ENCODE peak calls at places on chromosomes 12 and 14, in eight cellular contexts. One of them, this sample, is unnamed. For H3K27me3, the result is how much of the 10 kb centered on the place peaks cover.

GRCh38 chr14:92254786-92255185 is 68.2 kb upstream of the SLC24A4 start:
- DNase-seq in gastrocnemius medialis: no peak
- DNase-seq in CD8-positive, alpha-beta memory T cell: no peak
- DNase-seq in K562: no peak
- DNase-seq in mesendoderm: peak
- DNase-seq in IMR-90: peak
- DNase-seq in fibroblast of lung: peak
- DNase-seq in ovary: peak
- DNase-seq in this sample: peak

GRCh38 chr12:95146767-95147166 is 70.5 kb downstream of the FGD6 start:
- DNase-seq in CD8-positive, alpha-beta memory T cell: no peak
- DNase-seq in gastrocnemius medialis: no peak
- DNase-seq in IMR-90: no peak
- DNase-seq in mesendoderm: no peak
- DNase-seq in ovary: no peak
- DNase-seq in fibroblast of lung: no peak
- DNase-seq in K562: no peak
- DNase-seq in this sample: peak

GRCh38 chr14:101835166-101835557 is 73.7 kb downstream of the PPP2R5C start:
- DNase-seq in fibroblast of lung: no peak
- DNase-seq in K562: no peak
- DNase-seq in ovary: no peak
- DNase-seq in IMR-90: peak
- DNase-seq in gastrocnemius medialis: no peak
- DNase-seq in mesendoderm: no peak
- DNase-seq in CD8-positive, alpha-beta memory T cell: no peak
- DNase-seq in this sample: no peak

GRCh38 chr14:105249175-105250007 is 1.1 kb downstream of the BTBD6 start:
- DNase-seq in IMR-90: peak
- DNase-seq in CD8-positive, alpha-beta memory T cell: no peak
- DNase-seq in gastrocnemius medialis: no peak
- DNase-seq in ovary: peak
- DNase-seq in fibroblast of lung: peak
- DNase-seq in mesendoderm: peak
- DNase-seq in K562: no peak
- DNase-seq in this sample: peak

GRCh38 chr12:58608711-58609110 is 311.6 kb downstream of the LRIG3 start:
- DNase-seq in fibroblast of lung: peak
- DNase-seq in ovary: no peak
- DNase-seq in CD8-positive, alpha-beta memory T cell: no peak
- DNase-seq in gastrocnemius medialis: no peak
- DNase-seq in K562: no peak
- DNase-seq in mesendoderm: no peak
- DNase-seq in IMR-90: peak
- DNase-seq in this sample: no peak

GRCh38 chr14:63891148-63891964 is 38.6 kb downstream of the SYNE2 start:
- DNase-seq in ovary: peak
- DNase-seq in gastrocnemius medialis: no peak
- DNase-seq in IMR-90: no peak
- DNase-seq in CD8-positive, alpha-beta memory T cell: no peak
- DNase-seq in K562: no peak
- DNase-seq in fibroblast of lung: peak
- DNase-seq in mesendoderm: peak
- DNase-seq in this sample: no peak

GRCh38 chr12:5648692-5649338 is 216.9 kb downstream of the NTF3 start:
- DNase-seq in fibroblast of lung: peak
- DNase-seq in mesendoderm: peak
- DNase-seq in CD8-positive, alpha-beta memory T cell: no peak
- DNase-seq in IMR-90: peak
- DNase-seq in K562: peak
- DNase-seq in ovary: no peak
- DNase-seq in gastrocnemius medialis: no peak
- DNase-seq in this sample: peak

GRCh38 chr12:108627134-108627920 is 6.4 kb downstream of the SELPLG start:
- DNase-seq in K562: peak
- DNase-seq in fibroblast of lung: no peak
- DNase-seq in gastrocnemius medialis: no peak
- DNase-seq in IMR-90: no peak
- DNase-seq in CD8-positive, alpha-beta memory T cell: no peak
- DNase-seq in mesendoderm: no peak
- DNase-seq in ovary: no peak
- DNase-seq in this sample: no peak

GRCh38 chr14:99684356-99684952 is 356 bp downstream of the CYP46A1 start:
- DNase-seq in ovary: no peak
- DNase-seq in gastrocnemius medialis: no peak
- DNase-seq in mesendoderm: peak
- DNase-seq in IMR-90: peak
- DNase-seq in fibroblast of lung: no peak
- DNase-seq in K562: no peak
- DNase-seq in CD8-positive, alpha-beta memory T cell: no peak
- DNase-seq in this sample: no peak

GRCh38 chr12:92363295-92364146 is 217.9 kb upstream of the BTG1 start:
- DNase-seq in IMR-90: peak
- DNase-seq in ovary: peak
- DNase-seq in CD8-positive, alpha-beta memory T cell: peak
- DNase-seq in gastrocnemius medialis: peak
- DNase-seq in mesendoderm: peak
- DNase-seq in fibroblast of lung: peak
- DNase-seq in K562: peak
- DNase-seq in this sample: no peak

GRCh38 chr12:1929985-1930815 is 11.7 kb upstream of the CACNA2D4 start:
- DNase-seq in fibroblast of lung: no peak
- DNase-seq in gastrocnemius medialis: no peak
- DNase-seq in mesendoderm: no peak
- DNase-seq in CD8-positive, alpha-beta memory T cell: no peak
- DNase-seq in IMR-90: no peak
- DNase-seq in K562: no peak
- DNase-seq in ovary: no peak
- DNase-seq in this sample: no peak

GRCh38 chr12:2902287-2902880 is 11.7 kb downstream of the TULP3 start:
- DNase-seq in fibroblast of lung: peak
- DNase-seq in CD8-positive, alpha-beta memory T cell: no peak
- DNase-seq in mesendoderm: peak
- DNase-seq in gastrocnemius medialis: no peak
- DNase-seq in ovary: peak
- DNase-seq in IMR-90: peak
- DNase-seq in K562: peak
- DNase-seq in this sample: no peak

GRCh38 chr12:13173537-13173936 is 23.0 kb upstream of the EMP1 start:
- DNase-seq in IMR-90: peak
- DNase-seq in ovary: peak
- DNase-seq in mesendoderm: peak
- DNase-seq in CD8-positive, alpha-beta memory T cell: no peak
- DNase-seq in gastrocnemius medialis: peak
- DNase-seq in K562: no peak
- DNase-seq in fibroblast of lung: peak
- DNase-seq in this sample: no peak

GRCh38 chr12:53757095-53757770 is 5.5 kb upstream of the CISTR start:
- DNase-seq in gastrocnemius medialis: no peak
- DNase-seq in CD8-positive, alpha-beta memory T cell: peak
- DNase-seq in fibroblast of lung: peak
- DNase-seq in mesendoderm: peak
- DNase-seq in K562: peak
- DNase-seq in IMR-90: peak
- DNase-seq in ovary: peak
- DNase-seq in this sample: peak

GRCh38 chr12:53761306-53761705 is 9.5 kb upstream of the CISTR start:
- DNase-seq in mesendoderm: no peak
- DNase-seq in gastrocnemius medialis: no peak
- DNase-seq in IMR-90: no peak
- DNase-seq in CD8-positive, alpha-beta memory T cell: no peak
- DNase-seq in K562: no peak
- DNase-seq in ovary: no peak
- DNase-seq in fibroblast of lung: no peak
- DNase-seq in this sample: no peak

GRCh38 chr12:53756300-53757094 is 4.7 kb upstream of the CISTR start:
- DNase-seq in IMR-90: no peak
- DNase-seq in ovary: no peak
- DNase-seq in fibroblast of lung: no peak
- DNase-seq in mesendoderm: no peak
- DNase-seq in gastrocnemius medialis: no peak
- DNase-seq in K562: no peak
- DNase-seq in CD8-positive, alpha-beta memory T cell: no peak
- DNase-seq in this sample: peak

GRCh38 chr12:53758081-53758769 is 6.4 kb upstream of the CISTR start:
- DNase-seq in fibroblast of lung: no peak
- DNase-seq in IMR-90: no peak
- DNase-seq in CD8-positive, alpha-beta memory T cell: no peak
- DNase-seq in mesendoderm: no peak
- DNase-seq in gastrocnemius medialis: no peak
- DNase-seq in ovary: no peak
- DNase-seq in K562: no peak
- DNase-seq in this sample: no peak

GRCh38 chr12:53759261-53759660 is 7.5 kb upstream of the CISTR start:
- DNase-seq in CD8-positive, alpha-beta memory T cell: no peak
- DNase-seq in mesendoderm: no peak
- DNase-seq in ovary: no peak
- DNase-seq in fibroblast of lung: no peak
- DNase-seq in IMR-90: no peak
- DNase-seq in K562: no peak
- DNase-seq in gastrocnemius medialis: no peak
- DNase-seq in this sample: peak
- H3K27me3 ChIP-seq in CD8-positive, alpha-beta memory T cell: under half
- H3K27me3 ChIP-seq in mesendoderm: under half
- H3K27me3 ChIP-seq in ovary: under half
- H3K27me3 ChIP-seq in fibroblast of lung: under half
- H3K27me3 ChIP-seq in IMR-90: half or more
- H3K27me3 ChIP-seq in K562: half or more
- H3K27me3 ChIP-seq in gastrocnemius medialis: under half
- H3K27me3 ChIP-seq in this sample: under half

GRCh38 chr14:106610691-106611090 is 1084.3 kb downstream of the TMEM121 start:
- DNase-seq in ovary: no peak
- DNase-seq in fibroblast of lung: no peak
- DNase-seq in mesendoderm: no peak
- DNase-seq in CD8-positive, alpha-beta memory T cell: no peak
- DNase-seq in K562: no peak
- DNase-seq in gastrocnemius medialis: no peak
- DNase-seq in IMR-90: no peak
- DNase-seq in this sample: no peak

GRCh38 chr14:106606936-106607335 is 1080.6 kb downstream of the TMEM121 start:
- DNase-seq in K562: no peak
- DNase-seq in CD8-positive, alpha-beta memory T cell: no peak
- DNase-seq in mesendoderm: no peak
- DNase-seq in ovary: no peak
- DNase-seq in fibroblast of lung: no peak
- DNase-seq in IMR-90: no peak
- DNase-seq in gastrocnemius medialis: no peak
- DNase-seq in this sample: no peak

DNA sequence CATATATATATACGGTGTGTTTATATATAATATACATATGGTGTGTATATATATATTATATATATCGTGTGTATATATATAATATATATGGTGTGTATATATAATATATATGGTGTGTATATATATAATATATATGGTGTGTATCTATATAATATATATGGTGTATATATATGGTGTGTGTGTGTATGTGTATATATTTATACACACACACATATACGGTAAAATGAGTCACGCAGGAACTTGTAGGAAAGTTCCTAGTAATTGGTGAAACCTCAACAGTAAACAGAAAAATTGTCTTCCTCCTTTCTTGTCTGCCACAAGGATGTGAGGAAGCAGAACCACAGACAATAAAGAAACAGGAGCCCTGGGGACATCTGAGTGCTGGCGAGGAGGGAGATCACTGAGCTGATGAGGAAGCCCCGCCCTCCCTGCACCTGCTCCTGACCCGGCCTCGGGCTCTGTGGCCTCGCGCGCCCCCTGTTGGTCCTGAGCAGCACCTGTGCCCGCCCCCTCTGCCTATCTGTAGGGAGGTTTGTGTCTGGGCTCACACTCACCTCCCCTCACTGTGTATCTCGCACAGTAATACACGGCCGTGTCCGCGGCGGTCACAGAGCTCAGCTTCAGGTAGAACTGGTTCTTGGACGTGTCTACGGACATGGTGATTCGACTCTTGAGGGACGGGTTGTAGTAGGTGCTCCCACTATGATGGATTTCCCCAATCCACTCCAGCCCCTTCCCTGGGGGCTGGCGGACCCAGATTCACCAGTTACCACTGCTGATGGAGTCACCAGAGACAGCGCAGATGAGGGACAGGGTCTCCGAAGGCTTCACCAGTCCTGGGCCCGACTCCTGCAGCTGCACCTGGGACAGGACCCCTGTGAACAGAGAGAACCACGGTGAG is 1079.4 kb downstream of the TMEM121 start:
- DNase-seq in fibroblast of lung: no peak
- DNase-seq in gastrocnemius medialis: no peak
- DNase-seq in mesendoderm: no peak
- DNase-seq in ovary: no peak
- DNase-seq in IMR-90: no peak
- DNase-seq in K562: peak
- DNase-seq in CD8-positive, alpha-beta memory T cell: peak
- DNase-seq in this sample: peak
- H3K27me3 ChIP-seq in fibroblast of lung: under half
- H3K27me3 ChIP-seq in gastrocnemius medialis: under half
- H3K27me3 ChIP-seq in mesendoderm: under half
- H3K27me3 ChIP-seq in ovary: under half
- H3K27me3 ChIP-seq in IMR-90: under half
- H3K27me3 ChIP-seq in K562: under half
- H3K27me3 ChIP-seq in CD8-positive, alpha-beta memory T cell: under half
- H3K27me3 ChIP-seq in this sample: under half

GRCh38 chr14:42523656-42524055 is 917.0 kb downstream of the LRFN5 start:
- DNase-seq in CD8-positive, alpha-beta memory T cell: no peak
- DNase-seq in mesendoderm: no peak
- DNase-seq in K562: no peak
- DNase-seq in ovary: no peak
- DNase-seq in gastrocnemius medialis: no peak
- DNase-seq in IMR-90: no peak
- DNase-seq in fibroblast of lung: peak
- DNase-seq in this sample: no peak

GRCh38 chr14:42513837-42514236 is 907.2 kb downstream of the LRFN5 start:
- DNase-seq in CD8-positive, alpha-beta memory T cell: no peak
- DNase-seq in mesendoderm: peak
- DNase-seq in ovary: no peak
- DNase-seq in fibroblast of lung: no peak
- DNase-seq in IMR-90: no peak
- DNase-seq in gastrocnemius medialis: no peak
- DNase-seq in K562: no peak
- DNase-seq in this sample: no peak

GRCh38 chr14:42517786-42518530 is 911.3 kb downstream of the LRFN5 start:
- DNase-seq in CD8-positive, alpha-beta memory T cell: no peak
- DNase-seq in IMR-90: no peak
- DNase-seq in ovary: no peak
- DNase-seq in mesendoderm: no peak
- DNase-seq in K562: no peak
- DNase-seq in gastrocnemius medialis: no peak
- DNase-seq in fibroblast of lung: no peak
- DNase-seq in this sample: no peak
- H3K27me3 ChIP-seq in CD8-positive, alpha-beta memory T cell: under half
- H3K27me3 ChIP-seq in IMR-90: under half
- H3K27me3 ChIP-seq in ovary: under half
- H3K27me3 ChIP-seq in mesendoderm: under half
- H3K27me3 ChIP-seq in K562: under half
- H3K27me3 ChIP-seq in gastrocnemius medialis: under half
- H3K27me3 ChIP-seq in fibroblast of lung: under half
- H3K27me3 ChIP-seq in this sample: under half

DNA sequence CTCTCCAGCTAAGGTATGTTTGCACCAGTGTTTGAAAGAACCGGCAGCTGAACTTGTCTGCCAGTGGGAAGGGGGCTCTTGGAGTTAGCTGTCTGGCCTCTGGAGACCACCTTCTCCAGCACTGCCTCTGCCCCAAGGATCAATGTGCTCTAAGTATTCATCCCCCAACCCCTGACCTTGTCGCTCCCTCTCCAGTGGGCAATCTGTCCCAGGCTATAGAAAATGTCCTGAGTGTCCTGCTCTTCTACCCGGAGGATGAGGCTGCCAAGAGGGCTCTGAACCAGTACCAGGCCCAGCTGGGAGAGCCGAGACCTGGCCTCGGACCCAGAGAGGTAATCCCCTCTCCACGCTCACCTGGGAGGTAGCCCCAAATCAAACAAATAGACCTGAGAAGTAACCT is 2.8 kb downstream of the P3H3 start:
- DNase-seq in K562: no peak
- DNase-seq in mesendoderm: no peak
- DNase-seq in ovary: no peak
- DNase-seq in fibroblast of lung: no peak
- DNase-seq in IMR-90: no peak
- DNase-seq in CD8-positive, alpha-beta memory T cell: no peak
- DNase-seq in gastrocnemius medialis: no peak
- DNase-seq in this sample: no peak
- H3K27me3 ChIP-seq in K562: under half
- H3K27me3 ChIP-seq in mesendoderm: under half
- H3K27me3 ChIP-seq in ovary: under half
- H3K27me3 ChIP-seq in fibroblast of lung: under half
- H3K27me3 ChIP-seq in IMR-90: under half
- H3K27me3 ChIP-seq in CD8-positive, alpha-beta memory T cell: under half
- H3K27me3 ChIP-seq in gastrocnemius medialis: under half
- H3K27me3 ChIP-seq in this sample: under half